ENCODE peak calls at places on chromosomes 7 and 10, in four cellular contexts. O is CD4-positive, alpha-beta T cell; N is fibroblast of mammary gland; G is BJ. U is an unnamed sample.

GRCh38 chr7:36115448-36116321 is 37.4 kb upstream of the EEPD1 start:
- DNase-seq in O (peak), N (peak), G (peak), U (peak)

GRCh38 chr10:62037890-62038608 is 136.6 kb downstream of the ARID5B start:
- DNase-seq in O (no peak), N (no peak), G (no peak), U (no peak)

GRCh38 chr10:12614390-12615003 is 265.1 kb downstream of the CAMK1D start:
- DNase-seq in O (no peak), N (no peak), G (no peak), U (no peak)

GRCh38 chr7:2471022-2471329 is 5.2 kb downstream of the GRIFIN start:
- DNase-seq in O (no peak), N (peak), G (no peak), U (peak)

GRCh38 chr10:130044067-130045061 is 66.3 kb downstream of the C10orf143 start:
- DNase-seq in O (no peak), N (no peak), G (no peak), U (no peak)

GRCh38 chr10:126397166-126397565 is 8.9 kb upstream of the ADAM12 start:
- DNase-seq in O (no peak), N (no peak), G (no peak), U (no peak)

GRCh38 chr7:102222445-102222844 is 64.2 kb upstream of the SH2B2 start:
- DNase-seq in O (no peak), N (peak), G (no peak), U (no peak)

GRCh38 chr7:131359136-131359776 is 31.6 kb downstream of the MKLN1 start:
- DNase-seq in O (no peak), N (no peak), G (no peak), U (no peak)

GRCh38 chr7:40306596-40306995 is 171.8 kb downstream of the SUGCT start:
- DNase-seq in O (no peak), N (peak), G (no peak), U (peak)

GRCh38 chr7:33420311-33420710 is 290.9 kb downstream of the BBS9 start:
- DNase-seq in O (no peak), N (no peak), G (no peak), U (no peak)

GRCh38 chr7:155804897-155805825 is 7.1 kb downstream of the SHH start:
- DNase-seq in O (peak), N (peak), G (no peak), U (peak)

GRCh38 chr7:101650579-101651081 is 21.5 kb upstream of the MYL10 start:
- DNase-seq in O (no peak), N (no peak), G (no peak), U (no peak)

GRCh38 chr10:8061274-8062211 is 7.1 kb downstream of the GATA3 start:
- DNase-seq in O (no peak), N (no peak), G (no peak), U (no peak)

GRCh38 chr10:93475871-93476270 is 6.3 kb downstream of the MYOF start:
- DNase-seq in O (no peak), N (peak), G (no peak), U (peak)

GRCh38 chr10:103431902-103432301 is 20.3 kb downstream of the CALHM2 start:
- DNase-seq in O (no peak), N (no peak), G (no peak), U (no peak)

GRCh38 chr7:137694405-137694804 is 152.4 kb downstream of the DGKI start:
- DNase-seq in O (no peak), N (peak), G (no peak), U (no peak)

GRCh38 chr7:128841961-128842673 is 11.9 kb downstream of the FLNC start:
- DNase-seq in O (peak), N (peak), G (no peak), U (no peak)

GRCh38 chr7:107931740-107932515 is 40.9 kb downstream of the DLD start:
- DNase-seq in O (no peak), N (no peak), G (no peak), U (no peak)

GRCh38 chr7:55191161-55191925 is 172.5 kb downstream of the EGFR start:
- DNase-seq in O (no peak), N (no peak), G (no peak), U (no peak)

GRCh38 chr7:18278306-18278705 is 217.2 kb upstream of the HDAC9 start:
- DNase-seq in O (no peak), N (no peak), G (no peak), U (no peak)

GRCh38 chr7:74480861-74481417 is 27.2 kb downstream of the GTF2IRD1 start:
- DNase-seq in O (no peak), N (peak), G (peak), U (peak)

GRCh38 chr7:129514683-129515082 is 12.4 kb downstream of the SMKR1 start:
- DNase-seq in O (no peak), N (peak), G (no peak), U (peak)

GRCh38 chr7:155833651-155834050 is 21.4 kb upstream of the SHH start:
- DNase-seq in O (no peak), N (no peak), G (no peak), U (no peak)

GRCh38 chr10:101061814-101062230 is at the start of gene KAZALD1:
- DNase-seq in O (no peak), N (no peak), G (no peak), U (no peak)

GRCh38 chr10:101060951-101061813 is 607 bp upstream of the KAZALD1 start:
- DNase-seq in O (peak), N (peak), G (no peak), U (peak)

GRCh38 chr10:101063548-101064414 is 2.0 kb downstream of the KAZALD1 start:
- DNase-seq in O (no peak), N (no peak), G (no peak), U (no peak)

GRCh38 chr10:101063162-101063525 is 1.4 kb downstream of the KAZALD1 start:
- DNase-seq in O (no peak), N (no peak), G (no peak), U (no peak)

DNA sequence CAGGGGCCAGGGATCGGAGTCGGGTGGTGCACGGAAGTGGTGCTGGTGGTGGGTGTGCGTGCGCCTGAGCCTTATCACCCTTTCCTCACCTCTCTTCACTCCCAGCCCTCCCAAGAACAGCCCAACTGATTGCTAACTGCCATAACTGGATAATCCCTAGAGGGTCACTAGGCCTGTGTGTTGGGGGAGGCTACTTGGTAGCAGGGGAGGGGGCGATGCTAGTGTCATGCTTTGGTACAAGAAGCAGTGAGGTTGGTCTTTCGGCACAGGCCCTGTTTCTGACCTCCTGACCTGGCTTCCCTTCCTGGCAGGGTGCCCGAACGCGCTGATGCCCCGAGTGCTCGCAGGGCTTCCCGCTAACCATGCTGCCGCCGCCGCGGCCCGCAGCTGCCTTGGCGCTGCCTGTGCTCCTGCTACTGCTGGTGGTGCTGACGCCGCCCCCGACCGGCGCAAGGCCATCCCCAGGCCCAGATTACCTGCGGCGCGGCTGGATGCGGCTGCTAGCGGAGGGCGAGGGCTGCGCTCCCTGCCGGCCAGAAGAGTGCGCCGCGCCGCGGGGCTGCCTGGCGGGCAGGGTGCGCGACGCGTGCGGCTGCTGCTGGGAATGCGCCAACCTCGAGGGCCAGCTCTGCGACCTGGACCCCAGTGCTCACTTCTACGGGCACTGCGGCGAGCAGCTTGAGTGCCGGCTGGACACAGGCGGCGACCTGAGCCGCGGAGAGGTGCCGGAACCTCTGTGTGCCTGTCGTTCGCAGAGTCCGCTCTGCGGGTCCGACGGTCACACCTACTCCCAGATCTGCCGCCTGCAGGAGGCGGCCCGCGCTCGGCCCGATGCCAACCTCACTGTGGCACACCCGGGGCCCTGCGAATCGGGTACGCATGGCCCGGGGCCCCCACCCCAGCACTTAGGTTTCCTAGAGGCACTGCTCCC is 707 bp downstream of the KAZALD1 start:
- DNase-seq in O (peak), N (peak), G (no peak), U (no peak)
- TF ChIP-seq CTCF in O (peak), N (no peak), G (no peak), U (peak)

DNA sequence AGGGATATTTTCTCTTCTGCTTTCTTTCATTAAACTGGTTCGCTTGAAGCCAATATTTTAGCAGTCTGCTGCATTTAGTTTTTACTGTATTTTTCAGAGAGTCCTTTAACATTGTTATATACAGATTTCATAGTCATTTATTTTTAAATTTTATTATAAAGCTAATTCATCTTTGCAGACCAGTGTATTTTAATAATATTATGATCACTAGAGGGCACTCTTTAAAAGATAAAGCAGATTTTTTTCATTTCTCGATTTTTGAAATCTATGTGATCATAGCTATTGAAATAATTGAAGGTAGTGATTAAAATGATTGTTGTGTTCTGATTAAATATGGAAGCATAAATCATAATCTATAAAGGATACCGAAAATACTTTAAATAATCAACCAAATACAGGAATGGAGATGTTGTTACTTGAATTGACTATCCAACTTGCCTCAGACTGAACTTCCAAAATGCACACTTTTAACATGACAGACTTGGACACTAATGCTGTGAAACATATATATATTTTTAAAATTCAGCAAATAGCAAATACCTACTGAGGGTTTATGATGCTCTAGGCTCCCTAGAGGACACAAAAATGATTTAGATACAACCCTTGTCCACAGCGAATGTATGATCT is 35.2 kb downstream of the ST7 start:
- DNase-seq in O (no peak), N (peak), G (no peak), U (no peak)
- TF ChIP-seq CTCF in O (peak), N (no peak), G (peak), U (peak)

GRCh38 chr7:11343136-11343535 is 369.5 kb downstream of the PHF14 start:
- DNase-seq in O (no peak), N (no peak), G (no peak), U (no peak)

GRCh38 chr7:11343818-11344413 is 370.2 kb downstream of the PHF14 start:
- DNase-seq in O (no peak), N (peak), G (no peak), U (peak)

GRCh38 chr7:11345621-11346020 is 371.9 kb downstream of the PHF14 start:
- DNase-seq in O (no peak), N (no peak), G (no peak), U (no peak)

GRCh38 chr7:11346312-11346711 is 372.6 kb downstream of the PHF14 start:
- DNase-seq in O (no peak), N (no peak), G (no peak), U (no peak)

GRCh38 chr7:11341285-11341944 is 367.7 kb downstream of the PHF14 start:
- DNase-seq in O (no peak), N (peak), G (no peak), U (peak)
- TF ChIP-seq CTCF in O (no peak), N (peak), G (peak), U (peak)

GRCh38 chr10:80185522-80186299 is 19.6 kb downstream of the ANXA11 start:
- DNase-seq in O (no peak), N (no peak), G (no peak), U (no peak)

GRCh38 chr10:80182986-80183385 is 22.4 kb downstream of the ANXA11 start:
- DNase-seq in O (no peak), N (no peak), G (no peak), U (no peak)

GRCh38 chr10:80186364-80187012 is 18.8 kb downstream of the ANXA11 start:
- DNase-seq in O (no peak), N (peak), G (no peak), U (no peak)

GRCh38 chr10:80183436-80183835 is 21.9 kb downstream of the ANXA11 start:
- DNase-seq in O (no peak), N (no peak), G (no peak), U (no peak)

DNA sequence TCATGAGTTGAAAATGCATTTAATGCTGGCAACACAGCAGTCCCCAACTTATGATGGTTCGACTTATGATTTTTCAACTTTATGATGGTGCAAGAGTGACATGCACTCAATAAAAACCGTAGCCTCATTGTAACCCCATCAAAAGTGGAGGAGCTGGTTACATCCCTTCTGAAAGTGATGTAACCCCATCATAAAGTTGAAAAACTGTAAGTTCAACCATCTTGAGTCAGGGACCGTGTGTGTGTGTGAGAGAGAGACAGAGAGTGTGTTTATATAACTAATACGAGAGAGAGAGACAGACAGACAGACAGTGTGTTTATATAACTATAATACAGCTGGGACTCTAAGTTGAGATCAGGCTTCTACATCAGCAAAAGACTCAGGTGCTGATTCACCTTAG is 21.0 kb downstream of the ANXA11 start:
- DNase-seq in O (no peak), N (no peak), G (no peak), U (no peak)
- TF ChIP-seq CTCF in O (no peak), N (no peak), G (no peak), U (no peak)

DNA sequence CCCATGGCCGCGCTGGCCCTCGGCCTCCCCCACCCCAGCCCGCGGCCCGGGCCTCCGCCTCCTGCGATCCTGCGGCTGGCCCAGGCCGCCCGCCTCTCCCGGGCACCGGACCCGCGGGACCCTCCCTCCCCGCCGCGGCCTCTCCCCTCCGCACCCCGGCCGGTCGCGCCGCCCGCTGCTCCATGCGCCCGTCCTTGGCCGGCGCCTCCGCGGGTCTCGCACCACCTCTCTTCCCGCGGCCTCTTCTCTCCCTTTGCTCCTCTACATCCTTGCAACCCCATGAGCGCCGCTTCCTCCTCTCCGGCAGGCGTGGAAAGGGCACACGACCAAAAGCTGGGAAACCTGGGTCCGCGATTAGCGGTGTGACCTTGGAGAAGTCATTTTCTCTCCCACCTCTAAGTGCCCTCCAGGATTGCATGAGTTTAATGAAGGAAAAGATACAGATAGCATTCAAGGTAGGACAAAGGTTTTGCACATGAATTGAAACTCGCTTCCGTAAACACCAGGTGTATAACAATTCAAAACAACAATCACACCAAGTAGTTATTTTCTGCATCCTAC is 449 bp upstream of the SRPK2 start:
- DNase-seq in O (no peak), N (peak), G (no peak), U (peak)
- TF ChIP-seq CTCF in O (no peak), N (no peak), G (peak), U (peak)

DNA sequence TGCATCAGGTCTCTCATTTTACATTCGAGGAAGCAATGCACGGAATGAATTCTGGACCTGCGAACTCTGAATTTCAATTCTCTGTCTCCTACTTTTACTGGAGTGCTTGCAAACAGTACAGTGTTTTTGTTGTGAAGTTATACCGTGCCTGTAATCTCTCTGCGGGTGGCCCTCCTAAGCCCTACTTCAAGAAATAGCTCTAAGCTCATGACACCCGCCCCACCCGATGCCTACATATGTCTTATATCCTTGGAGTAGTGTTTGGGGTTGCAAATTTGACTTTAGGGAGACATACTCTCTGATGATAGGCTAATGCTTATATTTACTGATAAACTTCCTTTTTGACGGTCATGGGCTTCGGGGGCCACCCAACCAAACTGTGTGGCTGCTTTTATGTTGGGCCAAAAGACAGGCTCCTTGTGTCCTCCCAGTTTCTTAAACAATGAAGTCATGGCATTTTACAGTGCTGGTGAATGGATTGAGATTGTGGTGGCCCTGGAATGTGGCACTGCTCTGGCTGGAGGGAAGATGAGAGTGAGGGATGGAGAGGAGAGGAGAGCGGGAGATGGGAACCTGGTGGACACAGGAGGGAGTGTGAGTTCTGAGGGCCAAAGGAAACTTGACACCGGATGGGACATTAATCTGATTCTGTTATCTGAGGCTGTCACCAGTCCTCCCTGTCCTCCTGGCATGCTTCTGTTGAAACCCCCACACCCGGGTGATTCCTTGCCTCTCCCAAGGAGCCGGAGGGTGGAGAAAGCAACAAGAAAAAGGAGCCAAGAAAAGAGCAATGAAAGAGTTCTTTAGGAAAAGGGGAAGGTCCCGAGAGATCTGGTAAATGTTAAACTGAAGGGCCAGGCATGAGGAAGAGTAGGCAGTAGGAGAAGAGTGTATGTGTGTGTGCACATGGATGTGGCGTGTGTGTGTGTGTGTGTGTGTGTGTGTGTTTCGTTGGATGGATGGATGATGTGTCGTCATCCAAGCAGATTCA is 113.2 kb downstream of the TCF7L2 start:
- DNase-seq in O (no peak), N (no peak), G (no peak), U (no peak)
- TF ChIP-seq CTCF in O (no peak), N (no peak), G (peak), U (no peak)

U was measured in HFFc6.